ENCODE peak calls at places on chromosome 13, in six cellular contexts. L is lung, J is ovary, M is tibial artery, Y is neural progenitor cell, N is heart left ventricle. K is an unnamed sample.

GRCh38 chr13:85303630-85304029 is 495.6 kb downstream of the SLITRK6 start:
- DNase-seq in L (no peak), J (no peak), M (no peak), Y (no peak), N (no peak), K (no peak)

GRCh38 chr13:28527629-28528028 is 32.7 kb upstream of the FLT1 start:
- DNase-seq in L (peak; percentile 44), J (no peak), M (no peak), Y (no peak), N (no peak), K (no peak)

GRCh38 chr13:59442946-59443345 is 720.8 kb downstream of the DIAPH3 start:
- DNase-seq in L (no peak), J (no peak), M (no peak), Y (no peak), N (no peak), K (no peak)

GRCh38 chr13:113043931-113044330 is 61.7 kb upstream of the F7 start:
- DNase-seq in L (no peak), J (no peak), M (no peak), Y (no peak), N (no peak), K (no peak)

GRCh38 chr13:49370390-49370789 is 73.5 kb downstream of the CAB39L start:
- DNase-seq in L (no peak), J (no peak), M (no peak), Y (peak; percentile 28), N (no peak), K (no peak)

GRCh38 chr13:111852701-111853100 is 214.2 kb upstream of the SOX1 start:
- DNase-seq in L (no peak), J (no peak), M (no peak), Y (no peak), N (no peak), K (no peak)

GRCh38 chr13:46469064-46469463 is 82.0 kb upstream of the RUBCNL start:
- DNase-seq in L (no peak), J (no peak), M (no peak), Y (no peak), N (no peak), K (no peak)

GRCh38 chr13:49499889-49500660 is 4.3 kb downstream of the PHF11 start:
- DNase-seq in L (no peak), J (no peak), M (no peak), Y (no peak), N (no peak), K (no peak)

GRCh38 chr13:106381083-106381482 is 154.4 kb downstream of the EFNB2 start:
- DNase-seq in L (no peak), J (no peak), M (no peak), Y (peak; percentile 66), N (no peak), K (peak; percentile 20)

GRCh38 chr13:88345171-88345847 is 674.1 kb downstream of the SLITRK5 start:
- DNase-seq in L (no peak), J (no peak), M (no peak), Y (no peak), N (no peak), K (no peak)

GRCh38 chr13:26037302-26037701 is 14.5 kb downstream of the SHISA2 start:
- DNase-seq in L (peak; percentile 39), J (no peak), M (no peak), Y (peak; percentile 84), N (no peak), K (no peak)

GRCh38 chr13:40187836-40188591 is 478.4 kb downstream of the FOXO1 start:
- DNase-seq in L (no peak), J (no peak), M (no peak), Y (no peak), N (no peak), K (peak; percentile 29)

GRCh38 chr13:24050292-24050711 is 110.2 kb upstream of the SPATA13 start:
- DNase-seq in L (peak; percentile 43), J (peak; percentile 50), M (peak; percentile 82), Y (no peak), N (peak; percentile 53), K (no peak)

GRCh38 chr13:92807343-92807742 is 419.3 kb upstream of the GPC6 start:
- DNase-seq in L (no peak), J (no peak), M (no peak), Y (no peak), N (no peak), K (no peak)

GRCh38 chr13:38951525-38952313 is 38.9 kb downstream of the STOML3 start:
- DNase-seq in L (no peak), J (no peak), M (no peak), Y (peak; percentile 30), N (no peak), K (peak; percentile 92)

GRCh38 chr13:48476215-48476614 is 56.7 kb downstream of the RCBTB2 start:
- DNase-seq in L (no peak), J (no peak), M (no peak), Y (no peak), N (no peak), K (no peak)

GRCh38 chr13:43397110-43397509 is 373.7 kb downstream of the DNAJC15 start:
- DNase-seq in L (no peak), J (no peak), M (no peak), Y (no peak), N (no peak), K (no peak)

GRCh38 chr13:42762251-42762650 is 19.1 kb upstream of the FAM216B start:
- DNase-seq in L (no peak), J (no peak), M (no peak), Y (no peak), N (no peak), K (no peak)

GRCh38 chr13:59409211-59409610 is 754.5 kb downstream of the DIAPH3 start:
- DNase-seq in L (no peak), J (no peak), M (no peak), Y (peak; percentile 45), N (peak; percentile 80), K (no peak)

GRCh38 chr13:45055198-45055901 is 65.0 kb upstream of the GTF2F2 start:
- DNase-seq in L (no peak), J (peak; percentile 48), M (no peak), Y (no peak), N (no peak), K (peak; percentile 29)

GRCh38 chr13:38602261-38602660 is 84.6 kb upstream of the FREM2 start:
- DNase-seq in L (no peak), J (no peak), M (no peak), Y (no peak), N (no peak), K (no peak)

GRCh38 chr13:112172641-112173171 is 105.8 kb downstream of the SOX1 start:
- DNase-seq in L (no peak), J (no peak), M (no peak), Y (peak; percentile 26), N (no peak), K (no peak)

GRCh38 chr13:112703935-112704633 is 14.2 kb downstream of the ATP11A start:
- DNase-seq in L (no peak), J (no peak), M (peak; percentile 49), Y (no peak), N (no peak), K (no peak)

GRCh38 chr13:98507060-98507797 is 69.7 kb downstream of the STK24 start:
- DNase-seq in L (peak; percentile 61), J (peak; percentile 52), M (no peak), Y (peak; percentile 79), N (peak; percentile 74), K (peak; percentile 56)

GRCh38 chr13:109204657-109205056 is 575.2 kb downstream of the MYO16 start:
- DNase-seq in L (peak; percentile 48), J (no peak), M (no peak), Y (no peak), N (no peak), K (no peak)

GRCh38 chr13:27258637-27259377 is 7.4 kb downstream of the RPL21 start:
- DNase-seq in L (no peak), J (no peak), M (no peak), Y (no peak), N (no peak), K (no peak)

GRCh38 chr13:109401891-109402290 is 384.5 kb downstream of the IRS2 start:
- DNase-seq in L (no peak), J (no peak), M (no peak), Y (no peak), N (no peak), K (no peak)

GRCh38 chr13:23504188-23504587 is 66.0 kb upstream of the TNFRSF19 start:
- DNase-seq in L (no peak), J (no peak), M (no peak), Y (no peak), N (no peak), K (no peak)

GRCh38 chr13:113837554-113838355 is 26.1 kb downstream of the GAS6 start:
- DNase-seq in L (peak; percentile 84), J (peak; percentile 98), M (peak; percentile 99), Y (no peak), N (peak; percentile 98), K (peak; percentile 68)

GRCh38 chr13:32548837-32549236 is 10.2 kb upstream of the N4BP2L2 start:
- DNase-seq in L (no peak), J (no peak), M (no peak), Y (no peak), N (no peak), K (no peak)

GRCh38 chr13:32549788-32550187 is 11.2 kb upstream of the N4BP2L2 start:
- DNase-seq in L (no peak), J (no peak), M (no peak), Y (no peak), N (no peak), K (no peak)

GRCh38 chr13:32545083-32545482 is 6.5 kb upstream of the N4BP2L2 start:
- DNase-seq in L (no peak), J (no peak), M (no peak), Y (no peak), N (no peak), K (no peak)
- H3K27ac ChIP-seq in L (no peak overlapping the region), J (no peak overlapping the region), M (no peak overlapping the region), Y (no peak overlapping the region), N (no peak overlapping the region), K (no peak overlapping the region)

DNA sequence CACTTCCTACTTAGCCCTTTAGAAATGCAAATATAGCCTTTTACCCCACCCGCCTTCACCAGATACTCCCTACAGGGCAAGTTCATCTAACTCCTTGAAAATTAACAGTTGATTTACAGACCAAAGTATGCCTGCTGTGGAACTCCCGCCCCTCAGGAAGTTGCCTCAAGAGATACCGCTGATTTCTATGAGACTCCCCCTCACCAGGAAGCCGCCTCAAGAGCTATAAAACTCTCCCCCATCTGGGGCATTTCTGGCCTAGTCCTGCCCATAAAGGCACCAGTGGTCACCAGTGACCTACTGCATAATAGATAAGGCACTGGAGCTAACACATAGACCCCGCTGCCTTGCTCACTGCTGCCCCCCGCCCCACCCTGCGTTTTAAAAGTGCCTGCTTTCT is 201.7 kb upstream of the UBL3 start:
- DNase-seq in L (no peak), J (no peak), M (no peak), Y (peak; percentile 14), N (no peak), K (no peak)
- H3K4me3 ChIP-seq in L (no peak overlapping the region), J (no peak overlapping the region), M (no peak overlapping the region), Y (peak overlapping the region; percentile 23), N (no peak overlapping the region), K (no peak overlapping the region)

GRCh38 chr13:96816261-96816660 is 178.0 kb downstream of the OXGR1 start:
- DNase-seq in L (no peak), J (no peak), M (peak; percentile 88), Y (no peak), N (peak; percentile 22), K (no peak)
- H3K4me1 ChIP-seq in L (no peaks in the 10 kb centered on the region), J (no peaks in the 10 kb centered on the region), M (peaks cover 36% of the 10 kb centered on the region), Y (peaks cover 6% of the 10 kb centered on the region), N (no peaks in the 10 kb centered on the region), K (no peaks in the 10 kb centered on the region)

DNA sequence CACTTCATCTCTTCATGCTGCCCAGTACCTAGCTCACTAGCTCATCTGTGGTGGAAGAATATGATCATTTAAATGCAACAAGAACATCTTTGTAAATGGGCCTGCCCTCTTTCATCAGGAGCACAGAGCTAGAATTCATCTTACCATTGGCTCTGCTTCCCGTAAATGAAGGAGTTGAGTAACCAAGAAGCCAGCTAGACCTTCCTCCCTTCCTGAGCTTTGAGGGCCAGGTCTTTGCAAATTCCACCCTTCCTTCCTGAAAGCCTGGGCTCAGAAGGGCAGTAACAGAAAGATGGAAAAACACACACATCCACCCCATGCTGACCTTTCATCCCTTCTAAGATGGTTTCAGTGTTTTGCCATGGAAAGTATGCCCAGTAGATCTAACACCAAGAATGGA is 82.0 kb downstream of the FRY start:
- DNase-seq in L (no peak), J (no peak), M (no peak), Y (no peak), N (no peak), K (no peak)
- H3K27ac ChIP-seq in L (no peak overlapping the region), J (no peak overlapping the region), M (peak overlapping the region; percentile 68), Y (no peak overlapping the region), N (no peak overlapping the region), K (no peak overlapping the region)